ENCODE peak calls at places on chromosomes 2 and 18, in eight cellular contexts. I is cardiac muscle cell; Q is NCI-H1092; R is T-cell; P is stimulated activated CD4-positive, alpha-beta T cell treated with anti-CD3 and anti-CD28 coated beads, Interleukin-12 subunit alpha, Interleukin-12 subunit beta, amount 100 ng/mL, for 48 hours; N is midbrain; U is naive thymus-derived CD8-positive, alpha-beta T cell; Z is AG04450. L is an unnamed sample.

GRCh38 chr2:167196461-167197252 is 308.4 kb downstream of the XIRP2 start:
- DNase-seq in R (no peak), P (no peak), N (no peak), Q (peak), Z (peak), U (no peak), I (peak), L (peak)

GRCh38 chr2:35347561-35347960 is 1008.0 kb upstream of the CRIM1 start:
- DNase-seq in I (no peak), P (no peak), N (no peak), R (no peak), Q (no peak), Z (no peak), U (no peak), L (no peak)

GRCh38 chr18:47863041-47863440 is 67.4 kb downstream of the SMAD2 start:
- DNase-seq in N (no peak), P (no peak), U (no peak), R (no peak), Z (no peak), I (no peak), Q (no peak), L (peak)

GRCh38 chr18:9876867-9877654 is 8.7 kb upstream of the TXNDC2 start:
- DNase-seq in N (no peak), U (no peak), R (no peak), I (peak), Z (peak), P (no peak), Q (no peak), L (no peak)

GRCh38 chr2:74499269-74499939 is at the start of gene LBX2:
- DNase-seq in U (peak), Q (no peak), P (no peak), I (peak), Z (no peak), R (no peak), N (no peak), L (no peak)

GRCh38 chr2:12605936-12606335 is 110.8 kb upstream of the TRIB2 start:
- DNase-seq in Z (no peak), U (no peak), R (no peak), Q (no peak), N (no peak), P (no peak), I (no peak), L (no peak)

GRCh38 chr2:241559489-241560180 is 1.1 kb downstream of the BOK start:
- DNase-seq in R (no peak), I (peak), N (peak), Q (no peak), U (no peak), P (no peak), Z (no peak), L (no peak)

GRCh38 chr2:232323328-232323650 is 55.3 kb upstream of the ALPP start:
- DNase-seq in P (no peak), I (no peak), R (no peak), Q (no peak), U (no peak), N (no peak), Z (no peak), L (no peak)

GRCh38 chr2:37645363-37645762 is 26.1 kb downstream of the CDC42EP3 start:
- DNase-seq in U (no peak), R (no peak), N (no peak), Q (no peak), P (no peak), Z (no peak), I (no peak), L (no peak)

GRCh38 chr2:73972846-73973245 is 11.9 kb upstream of the TET3 start:
- DNase-seq in U (no peak), Q (no peak), P (no peak), N (no peak), R (no peak), Z (no peak), I (no peak), L (no peak)

GRCh38 chr18:2540575-2540974 is 30.7 kb downstream of the METTL4 start:
- DNase-seq in U (no peak), I (no peak), Z (no peak), P (no peak), N (no peak), Q (no peak), R (no peak), L (no peak)

GRCh38 chr2:71066856-71067255 is 1.6 kb upstream of the NAGK start:
- DNase-seq in N (no peak), R (no peak), Z (no peak), P (no peak), Q (no peak), U (no peak), I (no peak), L (no peak)

GRCh38 chr18:5068856-5069255 is 128.2 kb downstream of the AKAIN1 start:
- DNase-seq in R (no peak), I (no peak), U (no peak), N (no peak), Z (no peak), P (no peak), Q (no peak), L (no peak)

GRCh38 chr2:86026744-86027065 is 79.0 kb downstream of the POLR1A start:
- DNase-seq in R (no peak), Q (no peak), N (no peak), P (no peak), I (no peak), Z (no peak), U (no peak), L (no peak)

GRCh38 chr2:84781942-84782716 is 98.8 kb downstream of the TRABD2A start:
- DNase-seq in U (no peak), R (peak), I (no peak), P (peak), Z (no peak), Q (no peak), N (no peak), L (no peak)

GRCh38 chr18:50190236-50190635 is 4.7 kb downstream of the MYO5B start:
- DNase-seq in Z (no peak), R (no peak), P (no peak), Q (no peak), I (no peak), U (no peak), N (no peak), L (no peak)

GRCh38 chr2:9288233-9288632 is 81.6 kb downstream of the ASAP2 start:
- DNase-seq in R (no peak), Q (no peak), U (no peak), N (no peak), P (no peak), I (no peak), Z (peak), L (no peak)

GRCh38 chr2:234710066-234710465 is 213.2 kb upstream of the ARL4C start:
- DNase-seq in P (no peak), U (no peak), Q (no peak), Z (no peak), N (no peak), I (no peak), R (no peak), L (no peak)

GRCh38 chr2:61177727-61178549 is 15.9 kb downstream of the C2orf74 start:
- DNase-seq in Q (no peak), I (no peak), P (peak), N (peak), R (peak), Z (no peak), U (peak), L (peak)

GRCh38 chr2:152460567-152460966 is 125.6 kb downstream of the FMNL2 start:
- DNase-seq in I (no peak), Q (no peak), P (no peak), R (no peak), Z (no peak), U (no peak), N (no peak), L (no peak)

GRCh38 chr2:41853427-41854191 is 194.2 kb upstream of the PKDCC start:
- DNase-seq in Z (peak), R (no peak), I (peak), U (no peak), P (no peak), Q (peak), N (peak), L (no peak)

GRCh38 chr2:99571609-99572344 is 82.0 kb upstream of the REV1 start:
- DNase-seq in P (no peak), R (no peak), Q (peak), N (no peak), Z (no peak), U (no peak), I (no peak), L (no peak)

GRCh38 chr2:68774569-68775271 is 40.1 kb downstream of the ARHGAP25 start:
- DNase-seq in U (peak), P (peak), N (peak), R (no peak), Q (no peak), I (no peak), Z (no peak), L (peak)

GRCh38 chr18:34971313-34971712 is 69.9 kb upstream of the MAPRE2 start:
- DNase-seq in P (no peak), I (no peak), U (no peak), N (no peak), Q (no peak), Z (no peak), R (no peak), L (no peak)